ENCODE peak calls at places on chromosomes 1 and 21, in five cellular contexts. J is ELR, M is right cardiac atrium, B is NCI-H1105, Q is pons. F is an unnamed sample.

GRCh38 chr1:12472798-12473551 is 145.0 kb downstream of the DHRS3 start:
- DNase-seq in J (no peak), M (peak; percentile 29), B (no peak), Q (no peak), F (peak; percentile 85)

GRCh38 chr1:221102206-221102605 is 223.0 kb downstream of the HLX start:
- DNase-seq in J (no peak), M (no peak), B (no peak), Q (no peak), F (no peak)

GRCh38 chr1:54377040-54377691 is 29.0 kb downstream of the SSBP3 start:
- DNase-seq in J (peak; percentile 22), M (no peak), B (no peak), Q (no peak), F (no peak)

GRCh38 chr1:212915245-212916091 is 34.9 kb upstream of the VASH2 start:
- DNase-seq in J (peak; percentile 26), M (peak; percentile 85), B (peak; percentile 48), Q (peak; percentile 20), F (no peak)

GRCh38 chr1:55353709-55354620 is 138.8 kb upstream of the USP24 start:
- DNase-seq in J (no peak), M (no peak), B (no peak), Q (no peak), F (no peak)

GRCh38 chr1:36151845-36152203 is 2.5 kb upstream of the TRAPPC3 start:
- DNase-seq in J (no peak), M (peak; percentile 45), B (no peak), Q (no peak), F (peak; percentile 74)

GRCh38 chr1:209455133-209455532 is 128.4 kb upstream of the CAMK1G start:
- DNase-seq in J (peak; percentile 55), M (no peak), B (peak; percentile 59), Q (no peak), F (no peak)

GRCh38 chr1:53051676-53052075 is 10.3 kb upstream of the PODN start:
- DNase-seq in J (no peak), M (no peak), B (peak; percentile 50), Q (no peak), F (no peak)

GRCh38 chr1:201622824-201623223 is 83.9 kb downstream of the NAV1 start:
- DNase-seq in J (no peak), M (no peak), B (no peak), Q (no peak), F (no peak)

GRCh38 chr1:247528812-247529474 is 7.3 kb downstream of the OR2C3 start:
- DNase-seq in J (no peak), M (no peak), B (no peak), Q (no peak), F (no peak)

GRCh38 chr1:198771562-198772153 is 132.8 kb downstream of the PTPRC start:
- DNase-seq in J (peak; percentile 66), M (no peak), B (peak; percentile 37), Q (peak; percentile 53), F (no peak)

GRCh38 chr1:68231627-68232303 is 558 bp downstream of the WLS start:
- DNase-seq in J (peak; percentile 86), M (peak; percentile 59), B (peak; percentile 59), Q (peak; percentile 36), F (no peak)

GRCh38 chr21:17540530-17540929 is 27.7 kb downstream of the CXADR start:
- DNase-seq in J (no peak), M (no peak), B (no peak), Q (no peak), F (no peak)

GRCh38 chr1:222589462-222590302 is at the start of gene TAF1A:
- DNase-seq in J (peak; percentile 90), M (peak; percentile 89), B (peak; percentile 83), Q (peak; percentile 89), F (peak; percentile 87)

GRCh38 chr21:36589352-36589971 is 109.5 kb upstream of the SIM2 start:
- DNase-seq in J (peak; percentile 50), M (peak; percentile 41), B (no peak), Q (peak; percentile 7), F (no peak)

GRCh38 chr1:189616893-189617292 is 860.8 kb downstream of the BRINP3 start:
- DNase-seq in J (peak; percentile 70), M (no peak), B (no peak), Q (no peak), F (no peak)

GRCh38 chr1:38898653-38899230 is 17.4 kb upstream of the GJA9 start:
- DNase-seq in J (peak; percentile 50), M (no peak), B (no peak), Q (no peak), F (no peak)

GRCh38 chr1:39671793-39672550 is at the start of gene NT5C1A:
- DNase-seq in J (peak; percentile 29), M (peak; percentile 42), B (peak; percentile 7), Q (no peak), F (peak; percentile 72)

GRCh38 chr1:220330265-220330664 is 58.0 kb upstream of the RAB3GAP2 start:
- DNase-seq in J (no peak), M (no peak), B (no peak), Q (no peak), F (no peak)

GRCh38 chr21:44732956-44733355 is 21.6 kb upstream of the TSPEAR start:
- DNase-seq in J (no peak), M (no peak), B (no peak), Q (no peak), F (no peak)

GRCh38 chr1:64337476-64337875 is 132.5 kb upstream of the CACHD1 start:
- DNase-seq in J (peak; percentile 22), M (no peak), B (no peak), Q (no peak), F (no peak)

GRCh38 chr1:40421348-40421693 is 29.0 kb upstream of the ZFP69B start:
- DNase-seq in J (no peak), M (no peak), B (no peak), Q (no peak), F (no peak)

GRCh38 chr1:97174039-97174704 is 452.6 kb downstream of the PTBP2 start:
- DNase-seq in J (peak; percentile 3), M (no peak), B (peak; percentile 67), Q (peak; percentile 14), F (no peak)

GRCh38 chr1:210624722-210625121 is 296.0 kb downstream of the HHAT start:
- DNase-seq in J (no peak), M (peak; percentile 35), B (no peak), Q (peak; percentile 61), F (no peak)

GRCh38 chr1:79539001-79539400 is 532.5 kb upstream of the ADGRL4 start:
- DNase-seq in J (no peak), M (no peak), B (no peak), Q (no peak), F (no peak)

GRCh38 chr21:24450119-24450518 is 1157.2 kb downstream of the MRPL39 start:
- DNase-seq in J (no peak), M (no peak), B (no peak), Q (no peak), F (no peak)

GRCh38 chr1:202069670-202070069 is 53.0 kb upstream of the GPR37L1 start:
- DNase-seq in J (no peak), M (no peak), B (no peak), Q (no peak), F (no peak)

GRCh38 chr1:39117985-39118384 is 86.5 kb upstream of the MACF1 start:
- DNase-seq in J (no peak), M (no peak), B (no peak), Q (no peak), F (no peak)

GRCh38 chr1:86788300-86789206 is 84.2 kb downstream of the SH3GLB1 start:
- DNase-seq in J (peak; percentile 65), M (peak; percentile 57), B (no peak), Q (no peak), F (no peak)

GRCh38 chr1:47348246-47348645 is 14.7 kb downstream of the CMPK1 start:
- DNase-seq in J (no peak), M (no peak), B (no peak), Q (no peak), F (no peak)

GRCh38 chr21:42047821-42048613 is 23.1 kb upstream of the UMODL1 start:
- DNase-seq in J (peak; percentile 93), M (peak; percentile 61), B (no peak), Q (peak; percentile 63), F (no peak)

GRCh38 chr1:202571719-202572339 is 138.4 kb downstream of the SYT2 start:
- DNase-seq in J (peak; percentile 63), M (no peak), B (no peak), Q (peak; percentile 69), F (no peak)

GRCh38 chr1:8326265-8326664 is 8.4 kb downstream of the SLC45A1 start:
- DNase-seq in J (no peak), M (no peak), B (no peak), Q (no peak), F (no peak)

GRCh38 chr1:151009206-151009587 is 948 bp downstream of the PRUNE1 start:
- DNase-seq in J (peak; percentile 69), M (no peak), B (no peak), Q (no peak), F (no peak)

F was measured in activated CD8-positive, alpha-beta memory T cell treated with anti-CD3 and anti-CD28 coated beads for 24 hours.